ENCODE peak calls at places on chromosome 5, in nine cellular contexts. R is NCI-H1105; N is pancreas; P is pons; G is H1; X is Daoy; B is NCI-H1092 treated with DMSO at 0.1 percent for 48 hours; V is germinal center; T is stimulated activated naive B cell treated with anti-CD40 and anti-IgM and Interleukin-4, amounts not matched to agents 10 μg/mL and 1 μg/mL and 100 μg/mL, for 72 hours. K is an unnamed sample.

GRCh38 chr5:159135896-159136531 is 36.3 kb upstream of the EBF1 start:
- DNase-seq in V (no peak), B (no peak), N (no peak), P (no peak), R (no peak), X (peak), G (no peak), T (no peak), K (no peak)

GRCh38 chr5:179239256-179240135 is 105.8 kb downstream of the ADAMTS2 start:
- DNase-seq in V (no peak), N (no peak), R (no peak), X (no peak), G (no peak), P (no peak), B (no peak), T (no peak), K (no peak)

GRCh38 chr5:95958308-95959014 is 3.2 kb downstream of the ELL2 start:
- DNase-seq in B (no peak), P (no peak), R (no peak), G (no peak), T (no peak), X (peak), V (no peak), N (peak), K (no peak)

GRCh38 chr5:111132731-111133435 is 40.7 kb downstream of the WDR36 start:
- DNase-seq in P (no peak), R (no peak), G (no peak), V (no peak), X (no peak), T (no peak), B (no peak), N (no peak), K (no peak)

GRCh38 chr5:179298181-179298993 is 46.9 kb downstream of the ADAMTS2 start:
- DNase-seq in R (no peak), N (no peak), G (no peak), P (no peak), X (no peak), B (no peak), V (no peak), T (no peak), K (no peak)

GRCh38 chr5:151581841-151582583 is 9.1 kb downstream of the FAT2 start:
- DNase-seq in R (no peak), V (no peak), T (no peak), B (no peak), X (no peak), G (no peak), N (no peak), P (no peak), K (no peak)

GRCh38 chr5:146059349-146060220 is 45.8 kb downstream of the PLAC8L1 start:
- DNase-seq in B (no peak), X (no peak), R (no peak), N (no peak), P (no peak), V (no peak), T (no peak), G (no peak), K (no peak)

GRCh38 chr5:66307647-66308257 is 163.7 kb downstream of the SREK1 start:
- DNase-seq in X (peak), B (peak), G (no peak), V (peak), P (peak), T (no peak), N (no peak), R (peak), K (no peak)

GRCh38 chr5:155700333-155700732 is 626.6 kb upstream of the SGCD start:
- DNase-seq in B (peak), P (no peak), N (no peak), T (no peak), X (no peak), R (no peak), G (no peak), V (no peak), K (no peak)

GRCh38 chr5:174483411-174483810 is 241.0 kb upstream of the MSX2 start:
- DNase-seq in X (no peak), N (no peak), V (no peak), B (no peak), T (no peak), G (no peak), P (no peak), R (no peak), K (no peak)

GRCh38 chr5:119435436-119436132 is 16.7 kb upstream of the HSD17B4 start:
- DNase-seq in B (no peak), N (peak), R (no peak), V (peak), T (peak), X (peak), G (no peak), P (no peak), K (peak)

GRCh38 chr5:121053055-121053985 is 589.2 kb downstream of the PRR16 start:
- DNase-seq in B (no peak), P (no peak), V (no peak), N (no peak), X (no peak), R (no peak), G (no peak), T (no peak), K (no peak)

GRCh38 chr5:171433352-171433698 is 13.9 kb downstream of the FGF18 start:
- DNase-seq in P (no peak), B (no peak), T (no peak), X (no peak), V (no peak), G (no peak), R (no peak), N (no peak), K (no peak)

GRCh38 chr5:127358274-127358673 is 67.7 kb downstream of the MEGF10 start:
- DNase-seq in V (no peak), P (no peak), N (no peak), R (no peak), G (no peak), B (no peak), X (peak), T (no peak), K (no peak)

GRCh38 chr5:180988592-180988991 is at the start of gene BTNL3:
- DNase-seq in R (no peak), T (no peak), P (no peak), B (no peak), X (no peak), G (no peak), N (no peak), V (no peak), K (no peak)

GRCh38 chr5:1336106-1336561 is 8.8 kb downstream of the CLPTM1L start:
- DNase-seq in P (no peak), V (peak), B (no peak), T (no peak), X (no peak), R (no peak), G (no peak), N (no peak), K (no peak)

GRCh38 chr5:159975462-159976019 is 33.4 kb upstream of the TTC1 start:
- DNase-seq in G (no peak), B (no peak), N (no peak), V (no peak), X (peak), T (no peak), R (no peak), P (no peak), K (no peak)

GRCh38 chr5:172179032-172179989 is 8.7 kb downstream of the STK10 start:
- DNase-seq in X (peak), P (peak), G (no peak), B (no peak), T (peak), R (no peak), V (peak), N (no peak), K (no peak)

GRCh38 chr5:6710551-6711318 is 2.5 kb upstream of the TENT4A start:
- DNase-seq in N (no peak), B (no peak), V (no peak), G (no peak), X (no peak), P (no peak), R (no peak), T (no peak), K (no peak)

GRCh38 chr5:107672212-107673105 is 1.7 kb upstream of the EFNA5 start:
- DNase-seq in R (peak), V (peak), G (peak), X (peak), T (no peak), B (peak), P (no peak), N (peak), K (peak)

GRCh38 chr5:75509956-75510355 is 1.5 kb downstream of the CERT1 start:
- DNase-seq in X (peak), G (no peak), T (no peak), R (no peak), N (no peak), P (peak), V (no peak), B (no peak), K (no peak)

GRCh38 chr5:137737349-137738256 is 1.7 kb upstream of the KLHL3 start:
- DNase-seq in B (no peak), V (no peak), X (peak), G (no peak), N (no peak), P (no peak), T (no peak), R (no peak), K (peak)

GRCh38 chr5:175859916-175860315 is 11.5 kb upstream of the CPLX2 start:
- DNase-seq in P (no peak), N (no peak), R (no peak), B (no peak), X (no peak), T (no peak), G (no peak), V (no peak), K (no peak)

GRCh38 chr5:61048534-61048933 is 103.5 kb downstream of the NDUFAF2 start:
- DNase-seq in V (no peak), N (no peak), X (peak), P (no peak), G (no peak), R (no peak), B (no peak), T (no peak), K (no peak)

GRCh38 chr5:150507283-150508020 is 479 bp upstream of the NDST1 start:
- DNase-seq in G (no peak), X (no peak), R (no peak), P (no peak), N (no peak), V (no peak), B (no peak), T (no peak), K (peak)

GRCh38 chr5:142874537-142874936 is 104.4 kb downstream of the ARHGAP26 start:
- DNase-seq in B (no peak), V (no peak), P (no peak), T (no peak), X (peak), R (peak), G (no peak), N (peak), K (peak)

GRCh38 chr5:165370772-165371171 is 1865.4 kb downstream of the MAT2B start:
- DNase-seq in X (peak), G (no peak), P (no peak), V (no peak), R (no peak), T (no peak), N (no peak), B (no peak), K (no peak)

GRCh38 chr5:79120221-79120620 is 8.6 kb downstream of the BHMT start:
- DNase-seq in T (no peak), N (no peak), V (no peak), R (no peak), G (no peak), P (no peak), B (no peak), X (no peak), K (no peak)

GRCh38 chr5:14365831-14366435 is 215.7 kb upstream of the OTULINL start:
- DNase-seq in N (no peak), G (no peak), T (no peak), R (no peak), V (no peak), X (peak), B (no peak), P (no peak), K (no peak)

GRCh38 chr5:95068952-95069351 is 215.9 kb downstream of the MCTP1 start:
- DNase-seq in V (no peak), B (no peak), G (no peak), X (no peak), N (no peak), T (no peak), P (no peak), R (no peak), K (no peak)

GRCh38 chr5:156879665-156880285 is 29.7 kb downstream of the PPP1R2B start:
- DNase-seq in V (no peak), R (peak), B (peak), N (no peak), P (no peak), X (peak), G (no peak), T (no peak), K (no peak)

GRCh38 chr5:19767987-19768386 is 220.0 kb downstream of the CDH18 start:
- DNase-seq in G (no peak), T (no peak), B (no peak), P (no peak), N (no peak), R (no peak), X (no peak), V (no peak), K (no peak)

GRCh38 chr5:144368556-144368955 is 197.9 kb downstream of the KCTD16 start:
- DNase-seq in V (no peak), T (no peak), R (peak), B (peak), N (no peak), P (no peak), G (no peak), X (no peak), K (no peak)

GRCh38 chr5:131377785-131378325 is 114.0 kb downstream of the CDC42SE2 start:
- DNase-seq in X (peak), V (no peak), B (no peak), T (no peak), G (no peak), N (no peak), P (peak), R (no peak), K (no peak)

K was measured in left colon.